ENCODE peak calls at places on chromosomes 16 and 17, in five cellular contexts. B is hypothalamus, G is EL, O is amniotic stem cell, N is stromal cell of bone marrow. U is an unnamed sample.

GRCh38 chr17:64051153-64051552 is 30.7 kb upstream of the ICAM2 start:
- DNase-seq in B (no peak), G (no peak), O (no peak), N (no peak), U (no peak)

GRCh38 chr17:38868095-38868967 is 1.5 kb upstream of the LASP1 start:
- DNase-seq in B (no peak), G (peak), O (peak), N (peak), U (no peak)

GRCh38 chr16:16096161-16096857 is 127.0 kb downstream of the ABCC6 start:
- DNase-seq in B (no peak), G (peak), O (no peak), N (peak), U (no peak)

GRCh38 chr16:73071131-73071940 is 23.4 kb upstream of the ZFHX3 start:
- DNase-seq in B (no peak), G (peak), O (no peak), N (no peak), U (no peak)

GRCh38 chr17:7912927-7913524 is 3.1 kb downstream of the RNF227 start:
- DNase-seq in B (no peak), G (peak), O (no peak), N (peak), U (no peak)

GRCh38 chr17:17580662-17581470 is 10.6 kb downstream of the PEMT start:
- DNase-seq in B (no peak), G (peak), O (no peak), N (peak), U (no peak)

GRCh38 chr17:4858880-4859260 is 25.7 kb downstream of the MINK1 start:
- DNase-seq in B (peak), G (peak), O (no peak), N (no peak), U (peak)

GRCh38 chr17:6456914-6457687 is 12.8 kb downstream of the PIMREG start:
- DNase-seq in B (no peak), G (peak), O (no peak), N (peak), U (no peak)

GRCh38 chr16:27243725-27244362 is 24.7 kb downstream of the NSMCE1 start:
- DNase-seq in B (no peak), G (no peak), O (no peak), N (no peak), U (no peak)